ENCODE peak calls at places on chromosomes 5 and 9, in ten cellular contexts. G, H, S, X, T, J, V, B, I and N are unnamed samples.

GRCh38 chr9:127917603-127918002 is 762 bp upstream of the ST6GALNAC4 start:
- DNase-seq in G (no peak), H (no peak), S (no peak), X (no peak), T (no peak), J (no peak), V (no peak), B (no peak), I (no peak), N (no peak)

GRCh38 chr5:139709587-139710369 is 61.6 kb downstream of the CXXC5 start:
- DNase-seq in G (no peak), H (peak), S (peak), X (no peak), T (peak), J (no peak), V (no peak), B (no peak), I (no peak), N (no peak)

GRCh38 chr5:148939676-148940075 is 113.3 kb downstream of the ADRB2 start:
- DNase-seq in G (peak), H (no peak), S (peak), X (no peak), T (no peak), J (peak), V (peak), B (peak), I (peak), N (no peak)

GRCh38 chr9:109975574-109976327 is 195.8 kb downstream of the PALM2AKAP2 start:
- DNase-seq in G (no peak), H (no peak), S (peak), X (no peak), T (no peak), J (peak), V (no peak), B (no peak), I (peak), N (no peak)

GRCh38 chr5:123571927-123572326 is 60.0 kb downstream of the CSNK1G3 start:
- DNase-seq in G (no peak), H (no peak), S (no peak), X (no peak), T (no peak), J (no peak), V (no peak), B (no peak), I (no peak), N (no peak)

GRCh38 chr9:120109242-120109641 is 470.7 kb downstream of the CDK5RAP2 start:
- DNase-seq in G (peak), H (no peak), S (no peak), X (peak), T (peak), J (no peak), V (no peak), B (no peak), I (no peak), N (no peak)

GRCh38 chr9:77450093-77450475 is 198.0 kb downstream of the GNA14 start:
- DNase-seq in G (no peak), H (no peak), S (no peak), X (no peak), T (no peak), J (no peak), V (no peak), B (no peak), I (no peak), N (no peak)

GRCh38 chr5:95901676-95902646 is 59.7 kb downstream of the ELL2 start:
- DNase-seq in G (peak), H (no peak), S (peak), X (no peak), T (no peak), J (peak), V (peak), B (peak), I (no peak), N (no peak)

GRCh38 chr5:74199005-74199404 is 441.5 kb downstream of the ENC1 start:
- DNase-seq in G (no peak), H (no peak), S (peak), X (no peak), T (no peak), J (peak), V (no peak), B (no peak), I (no peak), N (no peak)

GRCh38 chr5:35046754-35047153 is 995 bp downstream of the AGXT2 start:
- DNase-seq in G (no peak), H (no peak), S (peak), X (no peak), T (no peak), J (peak), V (no peak), B (no peak), I (peak), N (no peak)

GRCh38 chr5:100901851-100902341 is 1.2 kb downstream of the ST8SIA4 start:
- DNase-seq in G (peak), H (peak), S (no peak), X (no peak), T (no peak), J (no peak), V (peak), B (peak), I (no peak), N (no peak)